ENCODE peak calls at places on chromosomes 12 and 14, in five cellular contexts. F is GM13977, R is SK-N-SH, A is T47D, J is HTR-8/SVneo. B is an unnamed sample.

GRCh38 chr12:110641512-110641911 is 27.6 kb downstream of the TCTN1 start:
- DNase-seq in R (no peak), J (no peak), F (no peak), A (no peak), B (peak; percentile 48)

GRCh38 chr12:39764944-39765560 is 145.4 kb upstream of the ABCD2 start:
- DNase-seq in R (peak; percentile 39), J (no peak), F (peak; percentile 21), A (peak; percentile 32), B (peak; percentile 56)

GRCh38 chr12:4196805-4197420 is 76.6 kb upstream of the CCND2 start:
- DNase-seq in F (no peak), J (no peak), R (no peak), A (no peak), B (no peak)

GRCh38 chr12:5201554-5202243 is 158.0 kb downstream of the KCNA5 start:
- DNase-seq in J (no peak), A (no peak), R (peak; percentile 26), F (no peak), B (peak; percentile 95)

GRCh38 chr14:22848391-22849164 is 12.2 kb downstream of the MMP14 start:
- DNase-seq in J (no peak), A (no peak), R (peak; percentile 90), F (peak; percentile 45), B (peak; percentile 90)

GRCh38 chr12:50314629-50315312 is 31.5 kb upstream of the LIMA1 start:
- DNase-seq in R (peak; percentile 73), F (peak; percentile 62), A (peak; percentile 40), J (peak; percentile 83), B (peak; percentile 43)

GRCh38 chr14:90986510-90986909 is 73.9 kb downstream of the RPS6KA5 start:
- DNase-seq in F (no peak), A (no peak), R (no peak), J (no peak), B (no peak)

GRCh38 chr14:24605435-24606190 is 3.9 kb downstream of the GZMH start:
- DNase-seq in F (peak; percentile 77), A (no peak), J (peak; percentile 5), R (peak; percentile 48), B (peak; percentile 26)

GRCh38 chr12:71688961-71689570 is 3.2 kb downstream of the TMEM19 start:
- DNase-seq in A (no peak), F (no peak), J (no peak), R (no peak), B (no peak)

GRCh38 chr12:111692575-111693210 is 6.8 kb downstream of the ACAD10 start:
- DNase-seq in R (no peak), J (no peak), F (no peak), A (no peak), B (no peak)

GRCh38 chr12:91210144-91210543 is 27.5 kb upstream of the DCN start:
- DNase-seq in J (no peak), A (no peak), F (no peak), R (no peak), B (no peak)

GRCh38 chr12:66900616-66901015 is 221.7 kb upstream of the GRIP1 start:
- DNase-seq in F (no peak), A (no peak), R (no peak), J (no peak), B (peak; percentile 71)

GRCh38 chr14:53793790-53794560 is 162.7 kb downstream of the BMP4 start:
- DNase-seq in J (no peak), F (no peak), A (no peak), R (no peak), B (no peak)

GRCh38 chr12:48198619-48198973 is 4.5 kb downstream of the OR10AD1 start:
- DNase-seq in F (peak; percentile 21), A (no peak), J (no peak), R (peak; percentile 50), B (no peak)

GRCh38 chr12:67625004-67625403 is 23.5 kb upstream of the DYRK2 start:
- DNase-seq in F (no peak), R (no peak), J (no peak), A (no peak), B (no peak)

GRCh38 chr12:111417784-111418593 is 12.3 kb downstream of the SH2B3 start:
- DNase-seq in F (no peak), R (no peak), J (no peak), A (no peak), B (no peak)

GRCh38 chr12:94982456-94982855 is 21.0 kb downstream of the NDUFA12 start:
- DNase-seq in A (no peak), R (no peak), J (no peak), F (no peak), B (no peak)

GRCh38 chr12:112165624-112166023 is 40.3 kb downstream of the TRAFD1 start:
- DNase-seq in F (no peak), A (no peak), J (no peak), R (no peak), B (no peak)

GRCh38 chr12:102120886-102121285 is 903 bp downstream of the PARPBP start:
- DNase-seq in R (peak; percentile 22), A (peak; percentile 21), J (peak; percentile 6), F (peak; percentile 9), B (peak; percentile 39)

GRCh38 chr12:48826209-48826855 is 8.0 kb downstream of the CACNB3 start:
- DNase-seq in F (no peak), J (no peak), R (no peak), A (no peak), B (no peak)

GRCh38 chr14:71658261-71658860 is 273.9 kb upstream of the RGS6 start:
- DNase-seq in F (no peak), J (no peak), A (no peak), R (no peak), B (no peak)

GRCh38 chr12:51295651-51296050 is 25.4 kb upstream of the SMAGP start:
- DNase-seq in A (no peak), R (no peak), J (no peak), F (no peak), B (no peak)

GRCh38 chr12:65125247-65125646 is 4.1 kb upstream of the WIF1 start:
- DNase-seq in J (no peak), A (no peak), F (no peak), R (no peak), B (no peak)

GRCh38 chr14:68782091-68782981 is 10.5 kb downstream of the ZFP36L1 start:
- DNase-seq in A (no peak), J (no peak), F (no peak), R (no peak), B (no peak)

GRCh38 chr14:60183724-60184596 is 18.8 kb upstream of the DHRS7 start:
- DNase-seq in J (peak; percentile 65), R (no peak), A (no peak), F (no peak), B (peak; percentile 73)

GRCh38 chr12:6935221-6935550 is 7.4 kb downstream of the ATN1 start:
- DNase-seq in J (no peak), A (no peak), F (no peak), R (no peak), B (no peak)

GRCh38 chr12:1881936-1882335 is 36.5 kb downstream of the CACNA2D4 start:
- DNase-seq in A (no peak), J (no peak), R (peak; percentile 1), F (no peak), B (no peak)

GRCh38 chr14:96098309-96098998 is 59.3 kb downstream of the C14orf132 start:
- DNase-seq in J (peak; percentile 48), A (peak; percentile 78), F (peak; percentile 49), R (peak; percentile 70), B (peak; percentile 61)

GRCh38 chr14:60331201-60332045 is 82.4 kb downstream of the PPM1A start:
- DNase-seq in J (peak; percentile 83), A (no peak), F (peak; percentile 66), R (peak; percentile 73), B (peak; percentile 93)

GRCh38 chr14:40164083-40164482 is 731.9 kb upstream of the FBXO33 start:
- DNase-seq in F (no peak), J (peak; percentile 23), R (no peak), A (no peak), B (no peak)

GRCh38 chr14:87643005-87643404 is 350.0 kb downstream of the GALC start:
- DNase-seq in A (no peak), F (no peak), R (no peak), J (no peak), B (peak; percentile 5)

GRCh38 chr14:91728616-91729183 is 3.2 kb downstream of the CATSPERB start:
- DNase-seq in R (no peak), F (no peak), J (no peak), A (no peak), B (no peak)

GRCh38 chr12:92605621-92606170 is 97.1 kb upstream of the PLEKHG7 start:
- DNase-seq in F (no peak), J (no peak), R (no peak), A (no peak), B (no peak)

GRCh38 chr14:92481386-92481785 is 32.2 kb upstream of the RIN3 start:
- DNase-seq in A (no peak), R (no peak), F (no peak), J (no peak), B (no peak)

GRCh38 chr14:95163132-95163531 is 5.8 kb upstream of the DICER1 start:
- DNase-seq in A (no peak), R (no peak), J (no peak), F (no peak), B (no peak)

GRCh38 chr12:57891639-57892228 is 45.2 kb upstream of the CTDSP2 start:
- DNase-seq in J (no peak), R (no peak), A (no peak), F (no peak), B (peak; percentile 50)

GRCh38 chr14:56185991-56186390 is 67.8 kb downstream of the PELI2 start:
- DNase-seq in F (no peak), R (no peak), J (no peak), A (no peak), B (no peak)

GRCh38 chr12:76137611-76138010 is 53.1 kb upstream of the NAP1L1 start:
- DNase-seq in J (no peak), F (no peak), R (no peak), A (no peak), B (no peak)

GRCh38 chr12:102958073-102958829 is 777 bp downstream of the ASCL1 start:
- DNase-seq in F (peak; percentile 84), R (peak; percentile 80), J (no peak), A (no peak), B (no peak)